ENCODE peak calls at places on chromosome 2, in six cellular contexts. N is stimulated activated CD4-positive, alpha-beta T cell treated with anti-CD3 and anti-CD28 coated beads, Interleukin-12 subunit alpha, Interleukin-12 subunit beta, amount 100 ng/mL, for 48 hours; O is mucosa of descending colon; K is amniotic epithelial cell; U is A549; D is activated naive CD4-positive, alpha-beta T cell. G is an unnamed sample.
A peak's percentile ranks its signal among the peaks of the same experiment; 100 is the strongest.

GRCh38 chr2:10691521-10691920 is 1.7 kb upstream of the NOL10 start:
- DNase-seq in N (no peak), O (no peak), K (no peak), U (no peak), D (no peak), G (no peak)

GRCh38 chr2:72133721-72134407 is 13.8 kb downstream of the CYP26B1 start:
- DNase-seq in N (no peak), O (no peak), K (no peak), U (no peak), D (no peak), G (peak; percentile 28)

GRCh38 chr2:176338395-176338794 is 69.2 kb downstream of the MTX2 start:
- DNase-seq in N (no peak), O (no peak), K (no peak), U (no peak), D (no peak), G (peak; percentile 47)

GRCh38 chr2:150919899-150920298 is 341.8 kb downstream of the RBM43 start:
- DNase-seq in N (no peak), O (no peak), K (peak; percentile 49), U (no peak), D (no peak), G (no peak)

GRCh38 chr2:235577404-235578330 is 83.8 kb downstream of the AGAP1 start:
- DNase-seq in N (no peak), O (no peak), K (peak; percentile 68), U (no peak), D (no peak), G (peak; percentile 79)

GRCh38 chr2:132519566-132519965 is 103.0 kb downstream of the GPR39 start:
- DNase-seq in N (no peak), O (no peak), K (no peak), U (no peak), D (no peak), G (no peak)

GRCh38 chr2:46428911-46429436 is 50.4 kb upstream of the TMEM247 start:
- DNase-seq in N (no peak), O (no peak), K (no peak), U (no peak), D (no peak), G (peak; percentile 49)

GRCh38 chr2:21642647-21643046 is 518.9 kb downstream of the TDRD15 start:
- DNase-seq in N (no peak), O (no peak), K (peak; percentile 17), U (no peak), D (no peak), G (no peak)

G was measured in right cardiac atrium.